ENCODE peak calls at places on chromosomes 16 and 17, in six cellular contexts. One of them, this sample, is unnamed.

GRCh38 chr17:45098869-45099616 is 33.3 kb downstream of the PLCD3 start:
- DNase-seq in germinal center: peak; percentile 83
- DNase-seq in HEK293T: peak; percentile 91
- DNase-seq in NCI-H146: peak; percentile 68
- DNase-seq in lung: peak; percentile 85
- DNase-seq in Daoy: peak; percentile 86
- DNase-seq in this sample: peak; percentile 62

GRCh38 chr16:58518083-58518979 is 3.0 kb downstream of the SETD6 start:
- DNase-seq in germinal center: no peak
- DNase-seq in HEK293T: no peak
- DNase-seq in NCI-H146: no peak
- DNase-seq in lung: no peak
- DNase-seq in Daoy: no peak
- DNase-seq in this sample: no peak

GRCh38 chr17:18261146-18261515 is 669 bp downstream of the MIEF2 start:
- DNase-seq in germinal center: peak; percentile 53
- DNase-seq in HEK293T: peak; percentile 27
- DNase-seq in NCI-H146: peak; percentile 38
- DNase-seq in lung: peak; percentile 83
- DNase-seq in Daoy: peak; percentile 69
- DNase-seq in this sample: peak; percentile 86

GRCh38 chr16:66713076-66713475 is 16.5 kb upstream of the CMTM4 start:
- DNase-seq in germinal center: no peak
- DNase-seq in HEK293T: no peak
- DNase-seq in NCI-H146: no peak
- DNase-seq in lung: no peak
- DNase-seq in Daoy: no peak
- DNase-seq in this sample: no peak

GRCh38 chr16:13873835-13874438 is 46.0 kb upstream of the ERCC4 start:
- DNase-seq in germinal center: no peak
- DNase-seq in HEK293T: peak; percentile 51
- DNase-seq in NCI-H146: peak; percentile 26
- DNase-seq in lung: no peak
- DNase-seq in Daoy: peak; percentile 29
- DNase-seq in this sample: no peak

GRCh38 chr16:53061701-53062159 is 6.9 kb downstream of the CHD9 start:
- DNase-seq in germinal center: peak; percentile 77
- DNase-seq in HEK293T: no peak
- DNase-seq in NCI-H146: no peak
- DNase-seq in lung: peak; percentile 59
- DNase-seq in Daoy: no peak
- DNase-seq in this sample: no peak

GRCh38 chr17:77442976-77443742 is 302.4 kb downstream of the SEC14L1 start:
- DNase-seq in germinal center: no peak
- DNase-seq in HEK293T: no peak
- DNase-seq in NCI-H146: no peak
- DNase-seq in lung: no peak
- DNase-seq in Daoy: no peak
- DNase-seq in this sample: no peak

GRCh38 chr17:66375121-66375520 is 72.7 kb downstream of the PRKCA start:
- DNase-seq in germinal center: no peak
- DNase-seq in HEK293T: no peak
- DNase-seq in NCI-H146: no peak
- DNase-seq in lung: no peak
- DNase-seq in Daoy: no peak
- DNase-seq in this sample: no peak

GRCh38 chr17:21094298-21094704 is 32.5 kb upstream of the DHRS7B start:
- DNase-seq in germinal center: no peak
- DNase-seq in HEK293T: no peak
- DNase-seq in NCI-H146: no peak
- DNase-seq in lung: no peak
- DNase-seq in Daoy: no peak
- DNase-seq in this sample: no peak

GRCh38 chr16:64269756-64270155 is 852.1 kb downstream of the CDH11 start:
- DNase-seq in germinal center: no peak
- DNase-seq in HEK293T: no peak
- DNase-seq in NCI-H146: no peak
- DNase-seq in lung: no peak
- DNase-seq in Daoy: no peak
- DNase-seq in this sample: no peak

GRCh38 chr17:77456271-77456950 is 315.6 kb downstream of the SEC14L1 start:
- DNase-seq in germinal center: no peak
- DNase-seq in HEK293T: no peak
- DNase-seq in NCI-H146: no peak
- DNase-seq in lung: no peak
- DNase-seq in Daoy: no peak
- DNase-seq in this sample: no peak

GRCh38 chr16:51849715-51850114 is 697.2 kb downstream of the TOX3 start:
- DNase-seq in germinal center: no peak
- DNase-seq in HEK293T: no peak
- DNase-seq in NCI-H146: no peak
- DNase-seq in lung: no peak
- DNase-seq in Daoy: no peak
- DNase-seq in this sample: no peak

This sample was measured in frontal cortex.